ENCODE peak calls at places on chromosomes 13 and 19, in five cellular contexts. B, Q, T, R and E are unnamed samples.

GRCh38 chr19:44943801-44944249 is 1.8 kb downstream of the APOC4 start:
- DNase-seq in T (no peak), R (no peak), B (no peak), Q (peak), E (no peak)

GRCh38 chr13:51767100-51767499 is 36.9 kb downstream of the DHRS12 start:
- DNase-seq in Q (no peak), R (no peak), B (no peak), T (no peak), E (no peak)

GRCh38 chr19:31220540-31220939 is 128.7 kb downstream of the TSHZ3 start:
- DNase-seq in T (no peak), Q (no peak), B (peak), R (peak), E (peak)

GRCh38 chr13:62631124-62631523 is 1215.5 kb upstream of the PCDH20 start:
- DNase-seq in R (no peak), T (no peak), B (no peak), Q (no peak), E (no peak)

GRCh38 chr13:26787961-26788360 is 27.4 kb upstream of the GPR12 start:
- DNase-seq in R (no peak), T (no peak), Q (no peak), B (no peak), E (no peak)

GRCh38 chr13:110263906-110264305 is 43.1 kb downstream of the COL4A1 start:
- DNase-seq in Q (no peak), B (no peak), R (no peak), T (no peak), E (no peak)

GRCh38 chr13:108574856-108575255 is 54.6 kb upstream of the MYO16 start:
- DNase-seq in Q (no peak), B (no peak), R (no peak), T (no peak), E (no peak)

GRCh38 chr19:21084343-21084742 is 2.3 kb downstream of the ZNF714 start:
- DNase-seq in B (no peak), R (no peak), Q (no peak), T (peak), E (no peak)

GRCh38 chr13:44132710-44133109 is 240.9 kb upstream of the SERP2 start:
- DNase-seq in B (no peak), Q (peak), R (no peak), T (peak), E (no peak)

GRCh38 chr13:94999871-95000270 is 287.5 kb upstream of the SOX21 start:
- DNase-seq in Q (no peak), B (no peak), R (no peak), T (no peak), E (no peak)

GRCh38 chr19:50331187-50332013 is 2.2 kb upstream of the KCNC3 start:
- DNase-seq in Q (no peak), T (no peak), R (no peak), B (no peak), E (no peak)

GRCh38 chr13:113650275-113650674 is 7.7 kb downstream of the ATP4B start:
- DNase-seq in R (no peak), Q (no peak), T (no peak), B (no peak), E (peak)

GRCh38 chr13:87124785-87125074 is 546.4 kb upstream of the SLITRK5 start:
- DNase-seq in Q (no peak), T (no peak), R (no peak), B (no peak), E (no peak)

GRCh38 chr19:10145031-10145430 is 25.3 kb upstream of the EIF3G start:
- DNase-seq in T (no peak), Q (no peak), B (no peak), R (no peak), E (no peak)